ENCODE peak calls at places on chromosomes 12 and 14, in nine cellular contexts. Q is Caco-2; V is EL; M is brain microvascular endothelial cell; R is CD8-positive, alpha-beta T cell; T is ACHN; A is upper lobe of right lung; P is NCI-H2081; O is T-helper 2 cell. U is an unnamed sample.

GRCh38 chr12:114403690-114404450 is 2.1 kb downstream of the TBX5 start:
- DNase-seq in Q (no peak), M (no peak), A (no peak), P (no peak), V (peak), O (no peak), R (no peak), T (no peak), U (no peak)

GRCh38 chr12:123106640-123107359 is 44.1 kb downstream of the PITPNM2 start:
- DNase-seq in T (no peak), O (peak), P (no peak), M (no peak), A (peak), R (peak), Q (no peak), V (no peak), U (no peak)

GRCh38 chr14:86038401-86038985 is 508.5 kb downstream of the FLRT2 start:
- DNase-seq in M (peak), R (peak), Q (peak), V (peak), A (peak), P (peak), O (no peak), T (peak), U (no peak)

GRCh38 chr12:89709994-89710872 is 1.6 kb upstream of the ATP2B1 start:
- DNase-seq in O (peak), P (peak), T (no peak), Q (peak), M (peak), R (no peak), A (peak), V (peak), U (peak)

GRCh38 chr12:55666508-55666907 is 29.8 kb downstream of the OR10P1 start:
- DNase-seq in R (no peak), O (no peak), M (no peak), P (no peak), Q (no peak), A (no peak), T (no peak), V (no peak), U (no peak)

GRCh38 chr14:71712478-71712877 is 219.8 kb upstream of the RGS6 start:
- DNase-seq in P (no peak), R (no peak), O (no peak), V (no peak), A (no peak), T (no peak), Q (no peak), M (no peak), U (no peak)

GRCh38 chr14:53929871-53930685 is 26.5 kb downstream of the BMP4 start:
- DNase-seq in M (no peak), T (peak), P (peak), V (peak), R (no peak), A (no peak), Q (peak), O (no peak), U (no peak)

GRCh38 chr12:50219544-50219943 is 52.4 kb upstream of the CERS5 start:
- DNase-seq in V (peak), R (no peak), O (no peak), P (no peak), T (no peak), A (no peak), Q (no peak), M (no peak), U (no peak)

GRCh38 chr12:75905975-75906374 is 125.6 kb downstream of the PHLDA1 start:
- DNase-seq in A (no peak), M (no peak), R (no peak), P (no peak), O (no peak), V (no peak), T (no peak), Q (no peak), U (no peak)

GRCh38 chr12:27922591-27923139 is 49.9 kb downstream of the PTHLH start:
- DNase-seq in O (no peak), T (no peak), Q (no peak), R (no peak), M (peak), A (no peak), P (no peak), V (peak), U (no peak)

GRCh38 chr12:96136129-96136528 is 58.0 kb upstream of the ELK3 start:
- DNase-seq in M (peak), V (peak), A (no peak), Q (no peak), T (peak), P (no peak), O (no peak), R (no peak), U (no peak)

GRCh38 chr12:132541996-132542395 is 52.0 kb downstream of the FBRSL1 start:
- DNase-seq in V (no peak), T (no peak), P (no peak), O (no peak), A (no peak), R (no peak), M (no peak), Q (no peak), U (no peak)

GRCh38 chr14:104734991-104735779 is 11.2 kb downstream of the ADSS1 start:
- DNase-seq in V (no peak), A (no peak), O (no peak), R (no peak), M (no peak), T (no peak), Q (no peak), P (no peak), U (no peak)

GRCh38 chr14:22002860-22003284 is 329.3 kb upstream of the OR4E1 start:
- DNase-seq in Q (no peak), A (no peak), O (peak), R (peak), T (peak), P (no peak), M (no peak), V (no peak), U (no peak)

GRCh38 chr12:49389092-49389703 is 21.9 kb downstream of the SPATS2 start:
- DNase-seq in A (peak), M (no peak), P (no peak), Q (no peak), R (peak), V (no peak), T (no peak), O (peak), U (no peak)

GRCh38 chr14:100279563-100279962 is 26.7 kb downstream of the SLC25A29 start:
- DNase-seq in Q (no peak), V (no peak), T (no peak), O (no peak), P (no peak), A (peak), M (no peak), R (no peak), U (no peak)

GRCh38 chr12:22002430-22002829 is 43.6 kb upstream of the CMAS start:
- DNase-seq in R (no peak), Q (no peak), A (no peak), M (no peak), V (no peak), O (no peak), T (no peak), P (no peak), U (no peak)

GRCh38 chr12:105110851-105111250 is 3.3 kb downstream of the WASHC4 start:
- DNase-seq in Q (no peak), R (no peak), T (peak), V (peak), O (no peak), P (no peak), A (no peak), M (no peak), U (no peak)

GRCh38 chr14:22380511-22381455 is 208.2 kb downstream of the DAD1 start:
- DNase-seq in V (peak), M (no peak), T (no peak), A (no peak), P (no peak), Q (no peak), O (no peak), R (no peak), U (no peak)

GRCh38 chr14:61581340-61581739 is 114.0 kb upstream of the HIF1A start:
- DNase-seq in T (no peak), O (no peak), V (no peak), A (no peak), Q (peak), R (no peak), P (no peak), M (no peak), U (no peak)

GRCh38 chr12:195951-196350 is 18.0 kb downstream of the SLC6A12 start:
- DNase-seq in R (no peak), Q (no peak), V (no peak), T (no peak), A (no peak), O (no peak), P (no peak), M (no peak), U (no peak)

GRCh38 chr12:59668678-59669077 is 72.8 kb downstream of the SLC16A7 start:
- DNase-seq in M (no peak), R (no peak), P (no peak), O (no peak), Q (no peak), T (no peak), A (no peak), V (no peak), U (no peak)

GRCh38 chr14:103909531-103910261 is 18.6 kb upstream of the TDRD9 start:
- DNase-seq in R (no peak), M (no peak), Q (no peak), P (no peak), T (no peak), A (peak), V (no peak), O (no peak), U (no peak)

GRCh38 chr12:80053048-80053790 is 46.1 kb upstream of the OTOGL start:
- DNase-seq in V (peak), R (no peak), P (no peak), O (no peak), M (peak), T (no peak), A (no peak), Q (no peak), U (peak)

GRCh38 chr12:47817272-47818006 is 2.3 kb downstream of the HDAC7 start:
- DNase-seq in T (no peak), Q (no peak), V (peak), M (no peak), P (no peak), O (no peak), R (no peak), A (peak), U (no peak)

GRCh38 chr12:109910969-109911348 is 10.9 kb downstream of the TCHP start:
- DNase-seq in O (no peak), A (no peak), P (no peak), V (peak), T (peak), R (no peak), Q (peak), M (peak), U (no peak)

GRCh38 chr12:87982208-87982607 is 47.0 kb downstream of the C12orf50 start:
- DNase-seq in P (no peak), A (no peak), R (no peak), Q (no peak), M (peak), T (no peak), V (peak), O (no peak), U (no peak)

GRCh38 chr14:102280376-102280962 is 24.5 kb downstream of the MOK start:
- DNase-seq in M (peak), T (peak), P (no peak), Q (no peak), V (peak), O (no peak), A (no peak), R (no peak), U (no peak)

GRCh38 chr14:24079521-24080141 is 8.3 kb downstream of the CPNE6 start:
- DNase-seq in A (no peak), O (no peak), Q (no peak), P (no peak), R (no peak), M (no peak), T (no peak), V (no peak), U (no peak)

GRCh38 chr14:58716706-58717105 is 78.9 kb downstream of the DACT1 start:
- DNase-seq in T (no peak), P (no peak), O (no peak), R (no peak), M (no peak), Q (no peak), V (no peak), A (no peak), U (no peak)

GRCh38 chr12:41943671-41944070 is 201.0 kb downstream of the GXYLT1 start:
- DNase-seq in Q (no peak), A (no peak), T (no peak), O (no peak), V (no peak), P (peak), M (no peak), R (no peak), U (no peak)

GRCh38 chr12:2796187-2796663 is 1.5 kb downstream of the FKBP4 start:
- DNase-seq in Q (no peak), O (no peak), M (no peak), T (peak), P (peak), V (no peak), A (no peak), R (no peak), U (no peak)

GRCh38 chr12:32365473-32366064 is 33.8 kb upstream of the FGD4 start:
- DNase-seq in V (peak), O (no peak), A (no peak), T (peak), P (peak), M (peak), Q (peak), R (peak), U (peak)

GRCh38 chr12:122862110-122862634 is 26.9 kb downstream of the HIP1R start:
- DNase-seq in Q (peak), A (peak), T (no peak), R (no peak), P (no peak), M (no peak), V (no peak), O (no peak), U (no peak)

GRCh38 chr12:59452746-59453145 is 143.1 kb upstream of the SLC16A7 start:
- DNase-seq in P (no peak), A (no peak), T (no peak), O (no peak), Q (no peak), V (peak), R (no peak), M (no peak), U (no peak)

GRCh38 chr14:100082723-100083122 is 17.5 kb downstream of the EVL start:
- DNase-seq in O (no peak), Q (no peak), R (no peak), P (no peak), M (no peak), A (no peak), V (no peak), T (no peak), U (no peak)